ENCODE peak calls at places on chromosome 21, in ten cellular contexts. One of them, this sample, is unnamed.

GRCh38 chr21:45590726-45591618 is 48.7 kb upstream of the SLC19A1 start:
- DNase-seq in SW480: no peak
- DNase-seq in psoas muscle: peak; percentile 49
- DNase-seq in fibroblast of villous mesenchyme: no peak
- DNase-seq in BJ: no peak
- DNase-seq in Calu3: no peak
- DNase-seq in HEK293T: no peak
- DNase-seq in GM12891: peak; percentile 70
- DNase-seq in HS-27A: no peak
- DNase-seq in amniotic stem cell: no peak
- DNase-seq in this sample: no peak

GRCh38 chr21:26715878-26716506 is 129.2 kb downstream of the ADAMTS1 start:
- DNase-seq in Calu3: peak; percentile 46
- DNase-seq in GM12891: peak; percentile 8
- DNase-seq in BJ: no peak
- DNase-seq in HS-27A: peak; percentile 34
- DNase-seq in fibroblast of villous mesenchyme: peak; percentile 56
- DNase-seq in amniotic stem cell: peak; percentile 27
- DNase-seq in HEK293T: peak; percentile 81
- DNase-seq in SW480: peak; percentile 44
- DNase-seq in psoas muscle: no peak
- DNase-seq in this sample: peak; percentile 6

GRCh38 chr21:41914965-41915364 is 35.8 kb upstream of the PRDM15 start:
- DNase-seq in HEK293T: no peak
- DNase-seq in SW480: no peak
- DNase-seq in GM12891: no peak
- DNase-seq in psoas muscle: no peak
- DNase-seq in Calu3: no peak
- DNase-seq in fibroblast of villous mesenchyme: no peak
- DNase-seq in BJ: no peak
- DNase-seq in amniotic stem cell: no peak
- DNase-seq in HS-27A: no peak
- DNase-seq in this sample: no peak

GRCh38 chr21:42677339-42678117 is 24.1 kb downstream of the PDE9A start:
- DNase-seq in psoas muscle: peak; percentile 12
- DNase-seq in SW480: no peak
- DNase-seq in fibroblast of villous mesenchyme: peak; percentile 67
- DNase-seq in BJ: no peak
- DNase-seq in HS-27A: no peak
- DNase-seq in Calu3: peak; percentile 10
- DNase-seq in amniotic stem cell: no peak
- DNase-seq in HEK293T: no peak
- DNase-seq in GM12891: no peak
- DNase-seq in this sample: no peak

GRCh38 chr21:34333150-34333739 is 30.6 kb upstream of the KCNE2 start:
- DNase-seq in amniotic stem cell: no peak
- DNase-seq in HS-27A: peak; percentile 60
- DNase-seq in Calu3: no peak
- DNase-seq in GM12891: no peak
- DNase-seq in BJ: peak; percentile 42
- DNase-seq in SW480: peak; percentile 53
- DNase-seq in psoas muscle: no peak
- DNase-seq in HEK293T: no peak
- DNase-seq in fibroblast of villous mesenchyme: no peak
- DNase-seq in this sample: no peak

GRCh38 chr21:33892853-33893252 is 22.8 kb downstream of the ATP5PO start:
- DNase-seq in HEK293T: peak; percentile 48
- DNase-seq in amniotic stem cell: no peak
- DNase-seq in GM12891: no peak
- DNase-seq in fibroblast of villous mesenchyme: no peak
- DNase-seq in Calu3: peak; percentile 7
- DNase-seq in SW480: peak; percentile 32
- DNase-seq in BJ: no peak
- DNase-seq in HS-27A: no peak
- DNase-seq in psoas muscle: no peak
- DNase-seq in this sample: peak; percentile 41

GRCh38 chr21:35520869-35521268 is 471.8 kb upstream of the RUNX1 start:
- DNase-seq in psoas muscle: no peak
- DNase-seq in fibroblast of villous mesenchyme: no peak
- DNase-seq in HS-27A: no peak
- DNase-seq in Calu3: no peak
- DNase-seq in amniotic stem cell: no peak
- DNase-seq in GM12891: no peak
- DNase-seq in SW480: no peak
- DNase-seq in BJ: no peak
- DNase-seq in HEK293T: no peak
- DNase-seq in this sample: no peak

GRCh38 chr21:42232176-42232825 is 13.4 kb downstream of the ABCG1 start:
- DNase-seq in psoas muscle: peak; percentile 51
- DNase-seq in BJ: no peak
- DNase-seq in SW480: no peak
- DNase-seq in HEK293T: no peak
- DNase-seq in amniotic stem cell: no peak
- DNase-seq in GM12891: no peak
- DNase-seq in HS-27A: no peak
- DNase-seq in fibroblast of villous mesenchyme: no peak
- DNase-seq in Calu3: no peak
- DNase-seq in this sample: no peak

GRCh38 chr21:24895885-24896734 is 711.2 kb downstream of the MRPL39 start:
- DNase-seq in fibroblast of villous mesenchyme: no peak
- DNase-seq in SW480: peak; percentile 20
- DNase-seq in GM12891: no peak
- DNase-seq in Calu3: no peak
- DNase-seq in BJ: no peak
- DNase-seq in HEK293T: no peak
- DNase-seq in amniotic stem cell: no peak
- DNase-seq in HS-27A: peak; percentile 9
- DNase-seq in psoas muscle: no peak
- DNase-seq in this sample: no peak

GRCh38 chr21:26637346-26637745 is 64.3 kb upstream of the CYYR1 start:
- DNase-seq in GM12891: no peak
- DNase-seq in fibroblast of villous mesenchyme: no peak
- DNase-seq in SW480: no peak
- DNase-seq in amniotic stem cell: no peak
- DNase-seq in psoas muscle: no peak
- DNase-seq in HS-27A: no peak
- DNase-seq in Calu3: no peak
- DNase-seq in HEK293T: no peak
- DNase-seq in BJ: no peak
- DNase-seq in this sample: no peak

GRCh38 chr21:40844935-40845334 is 2.0 kb downstream of the DSCAM start:
- DNase-seq in psoas muscle: no peak
- DNase-seq in amniotic stem cell: no peak
- DNase-seq in BJ: no peak
- DNase-seq in SW480: no peak
- DNase-seq in HEK293T: no peak
- DNase-seq in HS-27A: no peak
- DNase-seq in fibroblast of villous mesenchyme: no peak
- DNase-seq in Calu3: no peak
- DNase-seq in GM12891: no peak
- DNase-seq in this sample: no peak

GRCh38 chr21:35212393-35213127 is 163.5 kb upstream of the RUNX1 start:
- DNase-seq in BJ: peak; percentile 42
- DNase-seq in Calu3: no peak
- DNase-seq in fibroblast of villous mesenchyme: peak; percentile 41
- DNase-seq in psoas muscle: no peak
- DNase-seq in amniotic stem cell: no peak
- DNase-seq in SW480: no peak
- DNase-seq in HEK293T: no peak
- DNase-seq in GM12891: no peak
- DNase-seq in HS-27A: no peak
- DNase-seq in this sample: no peak

GRCh38 chr21:38970765-38971164 is 165.0 kb downstream of the ETS2 start:
- DNase-seq in amniotic stem cell: no peak
- DNase-seq in SW480: no peak
- DNase-seq in HEK293T: no peak
- DNase-seq in BJ: no peak
- DNase-seq in GM12891: no peak
- DNase-seq in psoas muscle: no peak
- DNase-seq in Calu3: no peak
- DNase-seq in HS-27A: no peak
- DNase-seq in fibroblast of villous mesenchyme: no peak
- DNase-seq in this sample: no peak

GRCh38 chr21:33901421-33902288 is 13.9 kb downstream of the ATP5PO start:
- DNase-seq in psoas muscle: no peak
- DNase-seq in fibroblast of villous mesenchyme: peak; percentile 69
- DNase-seq in HS-27A: no peak
- DNase-seq in amniotic stem cell: no peak
- DNase-seq in Calu3: peak; percentile 7
- DNase-seq in HEK293T: peak; percentile 64
- DNase-seq in GM12891: no peak
- DNase-seq in SW480: peak; percentile 33
- DNase-seq in BJ: no peak
- DNase-seq in this sample: peak; percentile 20

GRCh38 chr21:8988696-8989095 is 1532.7 kb upstream of the TPTE start:
- DNase-seq in psoas muscle: no peak
- DNase-seq in HS-27A: no peak
- DNase-seq in GM12891: no peak
- DNase-seq in BJ: no peak
- DNase-seq in Calu3: peak; percentile 65
- DNase-seq in HEK293T: no peak
- DNase-seq in amniotic stem cell: no peak
- DNase-seq in fibroblast of villous mesenchyme: peak; percentile 83
- DNase-seq in SW480: peak; percentile 79
- DNase-seq in this sample: peak; percentile 93

GRCh38 chr21:46564391-46564790 is 40.5 kb downstream of the S100B start:
- DNase-seq in HEK293T: no peak
- DNase-seq in GM12891: no peak
- DNase-seq in psoas muscle: no peak
- DNase-seq in BJ: no peak
- DNase-seq in fibroblast of villous mesenchyme: no peak
- DNase-seq in SW480: no peak
- DNase-seq in HS-27A: no peak
- DNase-seq in amniotic stem cell: no peak
- DNase-seq in Calu3: no peak
- DNase-seq in this sample: no peak

GRCh38 chr21:37407719-37408455 is 41.3 kb downstream of the DYRK1A start:
- DNase-seq in GM12891: no peak
- DNase-seq in HS-27A: no peak
- DNase-seq in amniotic stem cell: no peak
- DNase-seq in SW480: no peak
- DNase-seq in fibroblast of villous mesenchyme: peak; percentile 55
- DNase-seq in Calu3: no peak
- DNase-seq in BJ: no peak
- DNase-seq in HEK293T: no peak
- DNase-seq in psoas muscle: no peak
- DNase-seq in this sample: no peak

GRCh38 chr21:34131586-34131985 is 58.2 kb downstream of the MRPS6 start:
- DNase-seq in GM12891: no peak
- DNase-seq in SW480: no peak
- DNase-seq in BJ: no peak
- DNase-seq in HEK293T: no peak
- DNase-seq in amniotic stem cell: no peak
- DNase-seq in fibroblast of villous mesenchyme: no peak
- DNase-seq in Calu3: no peak
- DNase-seq in psoas muscle: no peak
- DNase-seq in HS-27A: no peak
- DNase-seq in this sample: no peak

GRCh38 chr21:34046917-34047316 is 26.5 kb upstream of the MRPS6 start:
- DNase-seq in psoas muscle: no peak
- DNase-seq in HEK293T: no peak
- DNase-seq in HS-27A: no peak
- DNase-seq in fibroblast of villous mesenchyme: no peak
- DNase-seq in amniotic stem cell: no peak
- DNase-seq in SW480: no peak
- DNase-seq in Calu3: no peak
- DNase-seq in BJ: no peak
- DNase-seq in GM12891: no peak
- DNase-seq in this sample: no peak